ENCODE peak calls at places on chromosomes 12 and 14, in six cellular contexts. H is NT2/D1, U is lung, G is PC-3, Z is mammary epithelial cell, A is adrenal gland. W is an unnamed sample.

GRCh38 chr12:124994435-124994975 is 1.1 kb downstream of the BRI3BP start:
- DNase-seq in A (no peak), Z (no peak), H (no peak), U (no peak), G (peak; percentile 27), W (no peak)

GRCh38 chr12:50404307-50404706 is 3.6 kb downstream of the LARP4 start:
- DNase-seq in G (peak; percentile 25), Z (no peak), A (no peak), H (no peak), U (no peak), W (no peak)

GRCh38 chr12:85369365-85370154 is 89.5 kb downstream of the ALX1 start:
- DNase-seq in Z (no peak), A (no peak), H (no peak), G (peak; percentile 17), U (no peak), W (no peak)

GRCh38 chr12:103586132-103586531 is 941 bp upstream of the STAB2 start:
- DNase-seq in G (peak; percentile 35), U (no peak), Z (no peak), A (no peak), H (no peak), W (no peak)

GRCh38 chr12:117069926-117070900 is 29.0 kb downstream of the TESC start:
- DNase-seq in H (peak; percentile 85), A (no peak), G (no peak), Z (no peak), U (no peak), W (no peak)

GRCh38 chr14:67602995-67603545 is 3.0 kb upstream of the PIGH start:
- DNase-seq in Z (peak; percentile 33), A (no peak), H (no peak), G (peak; percentile 38), U (no peak), W (peak; percentile 86)

GRCh38 chr12:72274926-72275325 is 2.8 kb downstream of the TRHDE start:
- DNase-seq in G (peak; percentile 54), U (no peak), Z (no peak), A (no peak), H (no peak), W (no peak)

GRCh38 chr14:96752594-96752993 is 44.6 kb upstream of the VRK1 start:
- DNase-seq in G (no peak), Z (peak; percentile 32), U (no peak), H (no peak), A (no peak), W (no peak)

GRCh38 chr14:63677891-63678379 is 36.3 kb upstream of the WDR89 start:
- DNase-seq in Z (peak; percentile 89), U (no peak), G (peak; percentile 96), H (peak; percentile 32), A (no peak), W (no peak)

GRCh38 chr12:57194253-57194652 is 22.3 kb upstream of the NXPH4 start:
- DNase-seq in H (no peak), Z (no peak), A (no peak), G (no peak), U (no peak), W (no peak)

GRCh38 chr14:28763914-28764848 is 2.4 kb upstream of the FOXG1 start:
- DNase-seq in G (peak; percentile 42), Z (no peak), U (no peak), A (no peak), H (no peak), W (no peak)

GRCh38 chr14:87952307-87953094 is 40.5 kb downstream of the GALC start:
- DNase-seq in A (no peak), H (no peak), Z (no peak), G (no peak), U (no peak), W (no peak)

GRCh38 chr14:76501156-76501555 is 125.2 kb downstream of the ESRRB start:
- DNase-seq in Z (no peak), U (no peak), G (no peak), A (no peak), H (no peak), W (peak; percentile 44)

GRCh38 chr14:52188381-52188780 is 79.1 kb upstream of the PTGDR start:
- DNase-seq in G (peak; percentile 30), H (no peak), A (no peak), Z (no peak), U (no peak), W (no peak)

DNA sequence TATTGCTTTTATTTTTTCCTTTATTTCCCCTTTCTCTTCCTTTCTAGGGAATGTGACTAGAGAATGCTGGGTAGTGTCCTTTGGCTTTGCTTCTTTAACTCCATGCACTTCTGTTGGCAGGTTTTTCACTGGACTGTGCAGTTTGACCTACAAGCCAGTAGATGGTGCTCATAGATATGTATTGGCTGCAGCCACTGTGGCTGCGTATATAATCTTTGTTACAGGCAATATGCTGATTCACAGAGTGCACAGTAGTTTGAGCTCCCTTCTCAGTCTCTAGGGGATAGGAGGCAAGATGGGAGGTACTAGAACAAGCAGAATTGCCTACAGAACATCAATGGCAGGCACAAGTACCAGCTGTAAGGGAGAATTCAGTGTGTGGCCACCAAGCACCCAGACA is 503.5 kb downstream of the LRFN5 start:
- DNase-seq in H (peak; percentile 2), Z (peak; percentile 14), A (no peak), G (peak; percentile 85), U (no peak), W (no peak)
- H3K36me3 ChIP-seq in H (no peaks in the 10 kb centered on the region), Z (no peaks in the 10 kb centered on the region), A (no peaks in the 10 kb centered on the region), G (no peaks in the 10 kb centered on the region), U (no peaks in the 10 kb centered on the region), W (no peaks in the 10 kb centered on the region)

GRCh38 chr12:79874665-79875064 is 60.2 kb downstream of the PPP1R12A start:
- DNase-seq in H (peak; percentile 40), U (no peak), A (no peak), G (no peak), Z (no peak), W (no peak)

GRCh38 chr12:79873223-79873622 is 61.7 kb downstream of the PPP1R12A start:
- DNase-seq in U (no peak), A (no peak), G (no peak), Z (no peak), H (no peak), W (no peak)

GRCh38 chr12:79877246-79877645 is 57.7 kb downstream of the PPP1R12A start:
- DNase-seq in G (no peak), U (no peak), Z (no peak), H (no peak), A (no peak), W (no peak)

DNA sequence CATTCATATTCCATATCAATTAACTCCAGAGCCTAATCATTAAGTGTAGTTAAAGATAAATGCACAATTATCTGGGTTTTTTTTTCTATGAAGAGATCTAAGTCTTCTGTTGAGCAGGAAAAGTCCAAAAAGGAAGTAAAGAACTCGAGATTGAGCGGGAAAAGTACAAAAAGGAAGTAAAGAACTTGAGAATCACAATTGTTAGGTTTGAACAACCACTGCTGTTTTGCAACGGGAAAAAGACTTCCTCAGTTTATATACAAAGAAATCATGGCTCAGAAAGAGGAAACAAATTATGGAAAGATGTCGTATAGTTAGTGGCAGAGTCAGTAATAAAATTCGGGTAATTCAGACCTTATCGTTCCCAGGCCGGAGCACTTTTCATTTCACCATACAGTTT is 63.3 kb downstream of the PPP1R12A start:
- DNase-seq in H (no peak), U (no peak), A (no peak), Z (no peak), G (no peak), W (no peak)
- H3K36me3 ChIP-seq in H (peaks cover 36% of the 10 kb centered on the region), U (peaks cover 2% of the 10 kb centered on the region), A (no peaks in the 10 kb centered on the region), Z (peaks cover 11% of the 10 kb centered on the region), G (peaks cover 13% of the 10 kb centered on the region), W (peaks cover 4% of the 10 kb centered on the region)

GRCh38 chr12:121570467-121571283 is 10.1 kb downstream of the KDM2B start:
- DNase-seq in Z (no peak), G (no peak), H (no peak), U (no peak), A (no peak), W (no peak)
- H3K36me3 ChIP-seq in Z (no peaks in the 10 kb centered on the region), G (peaks cover 13% of the 10 kb centered on the region), H (peaks cover 58% of the 10 kb centered on the region), U (no peaks in the 10 kb centered on the region), A (peaks cover 14% of the 10 kb centered on the region), W (no peaks in the 10 kb centered on the region)

DNA sequence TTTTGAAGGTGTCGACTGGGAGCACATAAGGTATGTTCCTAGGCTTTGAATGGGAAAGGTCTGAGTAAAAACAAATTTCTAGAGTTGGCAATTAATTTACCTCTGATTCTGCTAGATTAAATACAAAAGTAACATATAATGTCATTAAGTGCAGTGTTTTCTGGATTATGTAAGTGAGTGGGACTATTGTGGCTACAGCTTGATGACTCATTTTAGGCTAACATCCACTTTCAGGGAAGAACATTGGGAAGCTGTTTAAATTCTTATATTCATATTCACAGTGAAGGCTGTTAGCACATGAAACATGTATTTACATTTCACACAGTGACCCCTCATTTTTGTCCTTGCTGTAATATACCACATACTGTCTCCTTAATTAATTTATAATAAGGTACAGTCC is 13.2 kb upstream of the BMAL2 start:
- DNase-seq in Z (peak; percentile 51), U (no peak), H (no peak), A (no peak), G (peak; percentile 81), W (no peak)
- H3K36me3 ChIP-seq in Z (peaks cover 19% of the 10 kb centered on the region), U (peaks cover 24% of the 10 kb centered on the region), H (peaks cover 41% of the 10 kb centered on the region), A (peaks cover 66% of the 10 kb centered on the region), G (peaks cover 22% of the 10 kb centered on the region), W (peaks cover 13% of the 10 kb centered on the region)

GRCh38 chr14:47822326-47822725 is 146.9 kb upstream of the MDGA2 start:
- DNase-seq in A (no peak), U (no peak), G (no peak), H (no peak), Z (no peak), W (no peak)
- H3K36me3 ChIP-seq in A (no peaks in the 10 kb centered on the region), U (no peaks in the 10 kb centered on the region), G (no peaks in the 10 kb centered on the region), H (peaks cover 3% of the 10 kb centered on the region), Z (no peaks in the 10 kb centered on the region), W (no peaks in the 10 kb centered on the region)

DNA sequence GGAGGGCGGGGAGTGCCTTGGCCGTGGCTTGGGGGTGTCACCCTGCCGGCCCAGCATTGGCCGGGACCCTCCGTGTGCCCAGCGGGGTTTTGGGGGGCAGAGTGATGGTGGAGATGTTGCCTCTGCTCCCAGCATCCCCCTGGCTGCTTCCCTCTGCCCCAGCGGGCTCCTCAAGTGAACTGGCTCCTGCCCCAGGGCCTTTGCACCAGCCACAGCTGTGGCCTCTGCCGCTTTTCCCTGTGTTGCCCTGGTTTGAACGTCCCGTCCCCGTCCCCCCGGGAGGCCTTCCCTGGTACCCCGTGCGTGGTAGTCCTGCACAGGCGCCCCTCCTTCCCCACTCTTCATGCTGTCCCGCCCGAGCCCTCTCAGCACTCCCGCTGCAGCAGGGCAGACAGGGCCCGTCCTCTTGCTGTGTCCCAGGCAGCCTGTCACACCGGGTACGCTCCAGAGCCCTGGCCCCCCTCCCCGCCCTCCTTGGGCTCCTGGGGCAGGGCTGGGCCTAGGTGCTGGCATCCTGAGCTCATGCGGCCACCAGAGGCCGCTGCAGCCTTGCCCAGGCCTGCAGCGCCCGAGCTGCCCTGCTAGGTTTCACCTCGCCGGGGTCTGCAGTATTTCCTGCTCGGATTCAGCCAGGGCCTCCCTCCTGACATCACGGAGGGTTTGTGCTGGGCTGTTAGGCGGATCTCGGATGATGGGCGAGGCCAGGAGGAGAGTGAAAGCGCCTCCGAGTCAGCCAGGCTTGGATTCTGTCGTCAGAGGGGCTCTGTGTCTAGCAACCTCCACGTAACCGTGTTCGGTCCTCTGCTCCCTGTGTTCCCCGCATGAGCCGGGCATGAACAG is 9.5 kb downstream of the NOC4L start:
- DNase-seq in U (peak; percentile 55), Z (peak; percentile 39), H (peak; percentile 78), G (peak; percentile 86), A (peak; percentile 82), W (peak; percentile 89)
- H3K36me3 ChIP-seq in U (no peaks in the 10 kb centered on the region), Z (no peaks in the 10 kb centered on the region), H (peaks cover 49% of the 10 kb centered on the region), G (peaks cover 29% of the 10 kb centered on the region), A (peaks cover 7% of the 10 kb centered on the region), W (no peaks in the 10 kb centered on the region)

DNA sequence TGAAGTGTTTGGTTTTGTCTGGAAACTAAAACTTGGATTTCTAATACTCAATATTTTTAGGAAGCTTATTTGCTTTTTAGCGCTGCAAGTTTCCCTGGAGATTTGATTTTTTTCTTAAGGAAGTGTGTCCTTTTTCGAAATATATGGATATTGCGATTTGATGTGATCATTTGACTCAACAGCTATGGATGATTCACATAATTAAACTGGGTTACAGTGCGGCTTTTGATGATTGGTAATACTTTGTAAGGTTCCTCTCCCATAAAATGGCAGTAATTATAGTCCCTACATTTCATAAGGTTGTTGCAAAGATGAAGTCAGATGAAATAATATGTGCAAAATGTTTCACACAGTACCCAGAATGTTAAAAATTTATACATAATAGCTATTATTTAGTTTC is 13.1 kb downstream of the LDHB start:
- DNase-seq in Z (no peak), A (no peak), G (no peak), H (no peak), U (no peak), W (no peak)
- H3K36me3 ChIP-seq in Z (peaks cover 59% of the 10 kb centered on the region), A (peaks cover 72% of the 10 kb centered on the region), G (peaks cover 57% of the 10 kb centered on the region), H (peaks cover 100% of the 10 kb centered on the region), U (peaks cover 30% of the 10 kb centered on the region), W (peaks cover 39% of the 10 kb centered on the region)

W was measured in thyroid gland.